ENCODE peak calls at places on chromosomes 4 and X, in ten cellular contexts. R is left lung, U is lower leg skin, V is A549, P is astrocyte of the spinal cord, Q is neural progenitor cell, X is WTC11, E is hepatocyte, N is mammary epithelial cell, G is Peyer's patch. S is an unnamed sample.

GRCh38 chrX:13891367-13892146 is 74.7 kb upstream of the GPM6B start:
- DNase-seq in R (no peak), U (no peak), V (no peak), P (no peak), Q (peak), X (no peak), E (no peak), N (peak), G (no peak), S (no peak)

GRCh38 chrX:64093761-64094160 is 111.7 kb downstream of the AMER1 start:
- DNase-seq in R (no peak), U (no peak), V (no peak), P (no peak), Q (peak), X (peak), E (no peak), N (no peak), G (no peak), S (no peak)

GRCh38 chrX:11266329-11266830 is 26.8 kb upstream of the AMELX start:
- DNase-seq in R (no peak), U (no peak), V (no peak), P (no peak), Q (no peak), X (no peak), E (no peak), N (no peak), G (no peak), S (no peak)

GRCh38 chr4:142485452-142485851 is 360.6 kb downstream of the INPP4B start:
- DNase-seq in R (no peak), U (no peak), V (no peak), P (no peak), Q (no peak), X (no peak), E (no peak), N (no peak), G (no peak), S (no peak)

GRCh38 chrX:76366972-76367371 is 60.5 kb upstream of the MAGEE1 start:
- DNase-seq in R (no peak), U (no peak), V (no peak), P (no peak), Q (no peak), X (no peak), E (no peak), N (no peak), G (no peak), S (no peak)

GRCh38 chr4:25580633-25581467 is 74.8 kb upstream of the SLC34A2 start:
- DNase-seq in R (no peak), U (no peak), V (no peak), P (no peak), Q (no peak), X (peak), E (no peak), N (no peak), G (no peak), S (no peak)

GRCh38 chr4:151202851-151203455 is 74.0 kb upstream of the PRSS48 start:
- DNase-seq in R (no peak), U (no peak), V (no peak), P (peak), Q (no peak), X (no peak), E (no peak), N (no peak), G (no peak), S (no peak)

GRCh38 chr4:141501931-141502330 is 134.5 kb upstream of the IL15 start:
- DNase-seq in R (no peak), U (no peak), V (no peak), P (peak), Q (no peak), X (no peak), E (no peak), N (no peak), G (no peak), S (no peak)

GRCh38 chr4:161714022-161714751 is 449.6 kb downstream of the FSTL5 start:
- DNase-seq in R (no peak), U (no peak), V (no peak), P (peak), Q (no peak), X (no peak), E (no peak), N (peak), G (no peak), S (peak)

GRCh38 chr4:38406243-38406642 is 257.8 kb upstream of the KLF3 start:
- DNase-seq in R (no peak), U (no peak), V (no peak), P (no peak), Q (no peak), X (no peak), E (no peak), N (no peak), G (no peak), S (no peak)

GRCh38 chr4:55795342-55795741 is 24.2 kb upstream of the EXOC1L start:
- DNase-seq in R (no peak), U (no peak), V (no peak), P (no peak), Q (no peak), X (no peak), E (no peak), N (no peak), G (no peak), S (no peak)

GRCh38 chr4:86895692-86896488 is 3.7 kb upstream of the C4orf36 start:
- DNase-seq in R (no peak), U (no peak), V (peak), P (peak), Q (peak), X (no peak), E (peak), N (peak), G (no peak), S (no peak)

GRCh38 chrX:30637874-30638793 is 15.1 kb upstream of the GK start:
- DNase-seq in R (no peak), U (no peak), V (no peak), P (no peak), Q (no peak), X (no peak), E (no peak), N (no peak), G (no peak), S (no peak)

DNA sequence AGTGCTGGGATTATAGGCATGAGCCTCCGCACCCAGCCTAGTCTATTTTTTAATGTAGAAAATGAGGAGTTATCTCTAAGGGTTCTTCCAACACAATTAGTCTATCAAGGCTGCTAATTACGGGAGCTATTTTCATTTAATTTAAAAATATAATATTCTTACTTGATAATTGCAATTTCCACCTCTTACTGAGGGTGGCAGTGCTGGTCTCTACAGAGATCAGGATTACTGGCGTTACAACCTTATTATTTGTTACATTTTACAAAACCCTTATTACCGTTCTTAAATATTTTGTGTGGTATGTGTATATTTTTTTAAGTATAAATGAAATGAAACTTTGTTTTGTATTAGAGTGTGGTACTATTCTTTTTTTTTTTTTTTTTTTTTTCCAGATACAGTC is 17.6 kb upstream of the GK start:
- DNase-seq in R (no peak), U (no peak), V (no peak), P (no peak), Q (no peak), X (no peak), E (no peak), N (no peak), G (no peak), S (no peak)
- TF ChIP-seq CTCF in R (peak), U (no peak), V (peak), P (peak), Q (peak), X (no peak), E (peak), N (peak), G (no peak), S (peak)

DNA sequence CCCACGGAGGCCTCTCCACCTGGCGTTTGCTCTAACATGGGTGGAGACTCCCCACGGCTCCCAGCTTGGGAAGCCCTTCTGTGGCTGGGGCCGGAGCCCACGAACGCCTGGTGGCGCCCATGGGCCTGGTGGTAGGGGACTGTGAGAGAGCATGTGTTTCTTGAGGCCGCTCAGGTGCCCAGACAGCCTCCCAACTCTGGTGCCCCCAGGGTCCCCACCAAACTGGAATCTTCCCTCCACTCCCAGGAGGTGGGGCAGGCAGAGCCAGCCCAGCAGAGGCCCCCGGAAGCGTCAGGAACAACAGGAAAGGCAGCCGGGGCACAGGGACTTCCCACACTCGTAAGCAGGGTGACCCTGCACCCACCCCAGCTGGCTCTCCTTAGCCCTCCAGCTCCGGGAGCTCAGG is 33.3 kb upstream of the FGFR3 start:
- DNase-seq in R (no peak), U (no peak), V (no peak), P (no peak), Q (no peak), X (no peak), E (no peak), N (no peak), G (no peak), S (no peak)
- TF ChIP-seq CTCF in R (no peak), U (no peak), V (no peak), P (no peak), Q (no peak), X (no peak), E (no peak), N (no peak), G (no peak), S (no peak)

GRCh38 chr4:105345358-105345757 is 128.5 kb downstream of the PPA2 start:
- DNase-seq in R (no peak), U (no peak), V (no peak), P (no peak), Q (no peak), X (no peak), E (no peak), N (no peak), G (no peak), S (no peak)
- TF ChIP-seq CTCF in R (no peak), U (no peak), V (no peak), P (no peak), Q (no peak), X (no peak), E (no peak), N (no peak), G (no peak), S (no peak)

DNA sequence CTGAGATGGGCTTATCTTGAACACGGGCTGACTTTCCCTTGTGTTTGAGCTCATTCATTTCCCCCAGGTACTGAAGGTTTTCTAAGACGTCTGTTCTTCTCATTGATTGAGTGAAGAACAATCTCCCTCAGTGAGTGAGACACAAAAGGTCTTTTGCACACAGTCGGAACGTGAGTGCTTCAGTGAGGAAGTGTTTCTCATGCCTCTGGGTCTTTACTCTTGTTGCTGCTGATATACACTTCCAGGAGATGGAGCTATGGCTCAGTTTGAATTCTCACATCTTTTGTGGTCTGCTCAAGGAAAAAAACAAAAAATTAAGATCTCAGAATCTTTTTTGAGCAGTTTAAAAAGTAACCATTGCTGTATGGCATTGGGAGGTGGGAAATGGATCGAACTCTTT is 981.9 kb upstream of the TENM3 start:
- DNase-seq in R (no peak), U (no peak), V (no peak), P (peak), Q (peak), X (no peak), E (peak), N (no peak), G (no peak), S (no peak)
- TF ChIP-seq CTCF in R (no peak), U (no peak), V (no peak), P (peak), Q (peak), X (no peak), E (peak), N (peak), G (no peak), S (no peak)

GRCh38 chr4:154314248-154314647 is 177.4 kb downstream of the DCHS2 start:
- DNase-seq in R (no peak), U (no peak), V (no peak), P (peak), Q (peak), X (no peak), E (peak), N (no peak), G (no peak), S (peak)
- TF ChIP-seq CTCF in R (peak), U (no peak), V (peak), P (peak), Q (peak), X (no peak), E (peak), N (no peak), G (no peak), S (peak)

S was measured in AG09319.